ENCODE peak calls at places on chromosomes 11 and 22, in five cellular contexts. W is HepG2, S is HEK293T, M is GM12878, I is H1. T is an unnamed sample.

GRCh38 chr11:91730620-91731019 is 494.0 kb upstream of the FAT3 start:
- DNase-seq in I (no peak), S (no peak), M (no peak), W (no peak), T (no peak)

GRCh38 chr11:45410391-45411215 is 124.5 kb upstream of the SYT13 start:
- DNase-seq in S (no peak), M (no peak), I (peak; percentile 54), W (no peak), T (no peak)

GRCh38 chr11:71451596-71452353 is 1.2 kb upstream of the NADSYN1 start:
- DNase-seq in S (peak; percentile 17), M (no peak), W (peak; percentile 14), I (no peak), T (no peak)

GRCh38 chr11:69541501-69542313 is 60.2 kb downstream of the LINC01488 start:
- DNase-seq in W (peak; percentile 34), I (no peak), S (no peak), M (no peak), T (no peak)

GRCh38 chr11:19805827-19806226 is 93.2 kb downstream of the NAV2 start:
- DNase-seq in W (no peak), M (no peak), S (no peak), I (no peak), T (no peak)

GRCh38 chr11:703515-703914 is 2.5 kb upstream of the EPS8L2 start:
- DNase-seq in W (no peak), I (no peak), S (no peak), M (no peak), T (no peak)

GRCh38 chr11:115191761-115192160 is 312.5 kb downstream of the CADM1 start:
- DNase-seq in S (no peak), W (peak; percentile 30), M (no peak), I (no peak), T (no peak)

GRCh38 chr11:108927791-108928545 is 263.1 kb downstream of the DDX10 start:
- DNase-seq in W (no peak), M (no peak), S (no peak), I (no peak), T (no peak)

GRCh38 chr11:5178046-5178837 is 22.2 kb downstream of the OR51V1 start:
- DNase-seq in S (no peak), M (no peak), I (no peak), W (no peak), T (no peak)

GRCh38 chr22:43272869-43273318 is 70.3 kb downstream of the SCUBE1 start:
- DNase-seq in I (no peak), M (no peak), W (no peak), S (no peak), T (no peak)

GRCh38 chr11:33867566-33867965 is 24.3 kb downstream of the LMO2 start:
- DNase-seq in M (no peak), I (no peak), W (no peak), S (no peak), T (no peak)

GRCh38 chr22:45531441-45531840 is 28.8 kb downstream of the FBLN1 start:
- DNase-seq in W (no peak), I (no peak), M (no peak), S (no peak), T (no peak)

GRCh38 chr11:119727523-119728081 is 1.4 kb downstream of the NECTIN1 start:
- DNase-seq in M (no peak), S (peak; percentile 50), W (no peak), I (peak; percentile 75), T (no peak)

GRCh38 chr11:119724956-119725355 is 4.0 kb downstream of the NECTIN1 start:
- DNase-seq in I (no peak), S (no peak), M (no peak), W (no peak), T (no peak)

GRCh38 chr11:119726150-119726553 is 2.8 kb downstream of the NECTIN1 start:
- DNase-seq in M (no peak), S (no peak), W (no peak), I (peak; percentile 67), T (no peak)

GRCh38 chr11:119728226-119728626 is 774 bp downstream of the NECTIN1 start:
- DNase-seq in S (peak; percentile 30), W (no peak), M (no peak), I (no peak), T (no peak)

DNA sequence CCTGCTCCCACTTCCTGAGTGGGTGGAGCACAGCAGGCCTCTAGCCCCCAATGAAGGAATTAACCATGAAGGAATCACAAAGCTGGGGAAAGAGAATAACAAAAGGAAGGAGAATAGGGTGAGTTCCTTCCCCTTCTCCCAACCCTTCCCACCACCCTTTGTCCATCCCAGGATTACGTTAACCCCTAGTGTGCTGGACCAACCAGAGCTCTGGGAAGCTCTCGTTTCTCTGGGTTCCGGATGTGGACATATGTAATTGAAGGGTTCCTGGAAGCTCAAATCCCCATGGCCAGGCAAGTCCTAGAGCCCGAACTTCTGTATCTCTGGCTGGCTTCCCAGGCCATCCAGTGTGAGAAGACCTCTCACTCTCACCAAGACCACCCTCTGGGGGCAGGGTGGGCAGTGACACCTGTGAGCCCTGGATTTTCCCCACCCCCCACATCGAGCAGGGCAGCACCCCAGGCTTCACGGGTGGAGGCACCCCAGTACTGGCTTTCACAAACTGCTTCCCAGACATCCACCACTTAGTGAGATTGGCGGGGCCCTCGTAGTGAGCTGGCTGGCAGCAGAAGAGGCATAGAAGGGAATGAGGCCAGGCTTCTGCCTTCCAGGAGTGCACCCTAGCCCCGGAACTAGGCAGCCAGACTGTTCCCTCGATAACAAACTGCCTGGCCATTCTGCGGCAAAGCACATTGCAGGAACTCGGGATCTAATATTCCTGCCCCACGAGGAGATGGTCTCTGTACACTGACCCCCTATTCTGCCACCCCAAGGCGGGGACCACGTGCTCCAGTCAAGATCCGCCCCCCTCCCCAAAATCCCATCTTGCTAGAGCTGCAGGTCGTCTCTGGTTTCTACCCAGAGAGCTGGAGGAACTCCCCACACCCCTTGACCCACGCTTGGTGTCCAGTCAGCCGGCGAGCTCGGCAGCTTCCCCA is 2.1 kb downstream of the NECTIN1 start:
- DNase-seq in M (no peak), S (no peak), W (no peak), I (peak; percentile 65), T (peak; percentile 73)
- TF ChIP-seq SUZ12 in M (no peak), S (no peak), W (no peak), I (no peak), T (no peak)

DNA sequence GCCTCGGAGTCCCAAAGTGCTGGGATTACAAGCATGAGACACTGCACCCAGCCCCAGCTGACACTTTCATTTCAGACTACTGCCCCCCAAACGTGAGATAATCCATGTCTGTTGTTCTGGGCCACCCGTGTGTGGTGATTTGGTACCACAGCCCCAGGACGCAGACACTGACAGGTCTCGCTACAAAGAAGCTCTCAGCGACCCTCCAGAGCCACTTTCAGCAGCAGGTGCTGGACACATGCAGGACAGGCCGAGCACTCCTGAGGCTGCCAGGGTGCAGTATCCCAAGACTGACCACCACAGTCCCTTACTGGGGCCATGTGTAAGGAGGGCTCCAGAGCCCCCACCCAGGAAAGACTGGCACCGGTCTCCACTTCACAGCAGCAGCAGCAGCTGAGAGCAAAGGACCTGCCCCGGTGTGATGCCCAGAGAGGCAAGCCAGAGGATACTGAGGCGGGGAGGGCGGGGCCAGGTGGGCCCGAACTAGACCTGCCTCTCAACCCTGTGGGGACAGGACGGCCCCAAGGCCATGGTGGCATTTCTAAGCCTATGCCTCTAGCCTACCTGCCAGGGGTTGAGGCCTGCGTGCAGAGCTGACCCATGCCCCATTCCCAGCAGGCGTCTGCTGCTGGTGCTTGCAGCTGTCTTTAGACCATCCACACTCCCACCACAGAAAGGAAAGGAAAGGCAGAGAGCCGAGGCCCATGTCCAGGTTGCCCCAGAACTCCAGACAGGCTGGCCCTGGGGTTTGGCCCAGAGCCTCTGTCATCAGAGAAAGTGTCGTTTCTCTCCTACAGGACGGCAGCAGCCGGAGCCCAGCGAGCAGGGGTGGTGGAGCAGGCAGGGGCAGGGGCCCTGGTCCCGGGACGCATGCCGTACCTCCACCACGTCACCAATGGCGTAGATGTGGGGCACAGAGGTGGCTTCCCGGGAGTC is 28.0 kb upstream of the GNB1L start:
- DNase-seq in S (no peak), W (no peak), M (no peak), I (peak; percentile 43), T (no peak)
- TF ChIP-seq SUZ12 in S (no peak), W (no peak), M (no peak), I (no peak), T (no peak)

GRCh38 chr22:49191506-49191980 is 636.1 kb downstream of the BRD1 start:
- DNase-seq in W (no peak), I (no peak), S (no peak), M (no peak), T (no peak)
- TF ChIP-seq SUZ12 in W (no peak), I (no peak), S (no peak), M (no peak), T (no peak)

GRCh38 chr11:68261006-68261405 is 10.8 kb downstream of the C11orf24 start:
- DNase-seq in I (no peak), W (no peak), S (no peak), M (no peak), T (no peak)

GRCh38 chr11:68262544-68262827 is 9.3 kb downstream of the C11orf24 start:
- DNase-seq in S (no peak), W (no peak), I (no peak), M (no peak), T (no peak)

GRCh38 chr11:68260484-68260883 is 11.3 kb downstream of the C11orf24 start:
- DNase-seq in S (no peak), I (no peak), M (no peak), W (no peak), T (no peak)

GRCh38 chr11:68263444-68264035 is 8.2 kb downstream of the C11orf24 start:
- DNase-seq in S (no peak), W (no peak), M (no peak), I (no peak), T (no peak)

DNA sequence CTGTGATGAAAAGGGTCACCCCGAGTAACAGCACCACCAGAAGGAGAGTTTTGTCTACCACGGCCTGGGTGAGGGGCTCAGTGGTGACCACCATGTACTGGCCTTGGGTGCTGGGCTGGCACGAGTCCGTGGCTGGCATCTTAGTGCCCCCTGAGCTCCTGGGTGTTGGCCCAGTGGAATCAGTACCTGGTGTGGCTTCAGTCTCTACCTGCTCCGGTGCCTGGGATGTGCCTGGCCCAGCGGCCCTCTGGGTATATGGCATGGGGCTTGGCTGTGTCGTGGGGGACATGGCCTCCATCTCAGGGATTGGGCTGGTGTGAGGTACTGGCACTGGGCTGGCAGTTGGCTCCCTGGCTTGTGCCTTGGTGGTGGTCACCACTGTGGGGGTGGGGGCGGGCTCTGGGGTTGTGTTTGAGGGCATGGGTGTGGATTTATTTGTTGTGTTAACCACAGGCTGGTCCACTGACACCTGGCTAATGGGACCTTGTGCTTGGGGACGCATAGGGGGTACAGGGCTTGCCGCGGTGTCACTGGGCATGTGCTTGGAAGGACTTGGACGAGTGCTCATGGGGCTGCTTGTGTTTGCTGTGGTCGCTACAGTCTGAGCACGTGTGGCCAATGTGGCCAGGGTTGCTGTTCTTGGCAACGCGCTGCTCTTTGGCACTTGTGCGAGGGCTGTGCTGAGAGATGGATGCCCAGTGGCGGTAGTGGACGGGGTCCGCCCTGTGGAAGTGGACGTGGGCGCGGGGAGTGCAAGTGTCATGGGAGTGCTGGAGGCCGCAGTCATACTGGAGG is 9.8 kb downstream of the C11orf24 start:
- DNase-seq in S (no peak), M (no peak), I (no peak), W (no peak), T (no peak)
- TF ChIP-seq SUZ12 in S (no peak), M (no peak), I (no peak), W (no peak), T (no peak)

DNA sequence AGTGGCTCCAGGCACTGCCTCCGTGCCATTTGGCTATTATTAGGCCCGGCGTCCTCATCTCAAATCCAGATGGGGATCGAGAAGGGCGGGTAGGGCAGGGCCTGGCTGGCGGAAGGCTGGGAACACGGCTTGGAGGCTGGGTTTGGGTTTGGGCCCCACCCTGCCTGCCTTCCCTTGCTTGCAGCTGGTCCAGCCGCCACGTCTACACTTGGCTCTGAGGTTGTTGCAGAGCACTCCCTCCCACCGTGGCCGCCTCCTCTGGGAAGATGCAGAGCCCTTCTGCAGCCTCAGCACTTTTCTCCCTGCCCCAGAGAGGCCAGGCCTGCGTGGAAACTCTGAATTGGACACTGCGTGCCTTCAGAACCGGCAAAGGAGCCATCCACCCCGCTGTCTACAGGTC is 5.2 kb upstream of the SMTN start:
- DNase-seq in M (no peak), W (no peak), S (no peak), I (no peak), T (no peak)
- TF ChIP-seq SUZ12 in M (no peak), W (no peak), S (no peak), I (no peak), T (no peak)

T was measured in NT2/D1.